ENCODE peak calls at places on chromosomes 16 and 17, in seven cellular contexts. W is mucosa of descending colon; P is heart right ventricle; I is CD8-positive, alpha-beta T cell; N is A549; Q is adrenal gland; Y is gastrocnemius medialis. T is an unnamed sample. For H3K4me1, the result is how much of the 10 kb centered on the place peaks cover.

GRCh38 chr17:44258811-44259351 is 9.1 kb downstream of the SLC4A1 start:
- DNase-seq in W (no peak), P (no peak), I (no peak), N (no peak), Q (no peak), Y (no peak), T (no peak)

GRCh38 chr17:49987681-49988441 is 7.2 kb downstream of the DLX3 start:
- DNase-seq in W (no peak), P (no peak), I (no peak), N (no peak), Q (no peak), Y (no peak), T (no peak)

GRCh38 chr17:7466644-7467341 is 12.6 kb downstream of the ZBTB4 start:
- DNase-seq in W (peak), P (peak), I (no peak), N (no peak), Q (peak), Y (peak), T (no peak)

GRCh38 chr17:37802712-37803416 is 58.0 kb upstream of the HNF1B start:
- DNase-seq in W (peak), P (no peak), I (no peak), N (no peak), Q (peak), Y (no peak), T (no peak)

GRCh38 chr17:29140631-29141483 is 39.3 kb downstream of the MYO18A start:
- DNase-seq in W (no peak), P (no peak), I (peak), N (no peak), Q (no peak), Y (peak), T (peak)

GRCh38 chr17:77380411-77381184 is 239.8 kb downstream of the SEC14L1 start:
- DNase-seq in W (no peak), P (no peak), I (no peak), N (no peak), Q (no peak), Y (no peak), T (no peak)

GRCh38 chr16:50261160-50261706 is 5.1 kb upstream of the ADCY7 start:
- DNase-seq in W (no peak), P (no peak), I (no peak), N (no peak), Q (no peak), Y (no peak), T (no peak)

GRCh38 chr17:80295146-80295545 is 34.5 kb downstream of the RNF213 start:
- DNase-seq in W (no peak), P (no peak), I (no peak), N (no peak), Q (no peak), Y (no peak), T (no peak)

GRCh38 chr17:38864636-38865398 is 5.0 kb upstream of the LASP1 start:
- DNase-seq in W (peak), P (no peak), I (no peak), N (no peak), Q (no peak), Y (no peak), T (no peak)

GRCh38 chr16:89319628-89319882 is 102.1 kb downstream of the ZNF778 start:
- DNase-seq in W (no peak), P (no peak), I (no peak), N (no peak), Q (no peak), Y (no peak), T (no peak)

GRCh38 chr16:55273959-55274358 is 50.0 kb upstream of the IRX6 start:
- DNase-seq in W (no peak), P (no peak), I (no peak), N (no peak), Q (no peak), Y (no peak), T (no peak)

GRCh38 chr17:57211543-57211942 is 44.8 kb upstream of the MSI2 start:
- DNase-seq in W (no peak), P (no peak), I (no peak), N (peak), Q (no peak), Y (no peak), T (no peak)

GRCh38 chr17:27569257-27569722 is 61.7 kb upstream of the LGALS9 start:
- DNase-seq in W (peak), P (no peak), I (peak), N (peak), Q (peak), Y (no peak), T (peak)

GRCh38 chr17:62767997-62768396 is 40.1 kb downstream of the MARCHF10 start:
- DNase-seq in W (no peak), P (no peak), I (no peak), N (no peak), Q (no peak), Y (no peak), T (no peak)

GRCh38 chr17:73703216-73703615 is 59.0 kb upstream of the SDK2 start:
- DNase-seq in W (no peak), P (no peak), I (no peak), N (no peak), Q (no peak), Y (no peak), T (no peak)

GRCh38 chr17:48484256-48484655 is 46.6 kb downstream of the HOXB1 start:
- DNase-seq in W (no peak), P (no peak), I (no peak), N (no peak), Q (no peak), Y (no peak), T (no peak)

GRCh38 chr16:4570688-4571321 is 14.7 kb downstream of the C16orf96 start:
- DNase-seq in W (no peak), P (no peak), I (no peak), N (no peak), Q (no peak), Y (no peak), T (no peak)

GRCh38 chr17:69857412-69857835 is 217.6 kb upstream of the KCNJ16 start:
- DNase-seq in W (no peak), P (no peak), I (no peak), N (no peak), Q (no peak), Y (no peak), T (no peak)

GRCh38 chr17:29212681-29213121 is 32.5 kb upstream of the MYO18A start:
- DNase-seq in W (no peak), P (no peak), I (no peak), N (no peak), Q (peak), Y (no peak), T (no peak)

GRCh38 chr17:68289936-68290267 is 1.0 kb downstream of the SLC16A6 start:
- DNase-seq in W (no peak), P (no peak), I (no peak), N (no peak), Q (no peak), Y (no peak), T (no peak)

GRCh38 chr17:65797809-65798208 is 236.4 kb upstream of the AXIN2 start:
- DNase-seq in W (peak), P (no peak), I (peak), N (no peak), Q (no peak), Y (no peak), T (peak)

GRCh38 chr16:87945351-87946042 is 5.7 kb upstream of the BANP start:
- DNase-seq in W (peak), P (peak), I (peak), N (no peak), Q (peak), Y (no peak), T (no peak)

GRCh38 chr17:32783602-32784001 is 93.3 kb downstream of the MYO1D start:
- DNase-seq in W (no peak), P (no peak), I (no peak), N (peak), Q (no peak), Y (no peak), T (peak)

GRCh38 chr17:75778861-75779249 is 5.8 kb upstream of the UNK start:
- DNase-seq in W (peak), P (peak), I (peak), N (peak), Q (no peak), Y (peak), T (peak)

GRCh38 chr16:75238132-75238852 is 13.1 kb downstream of the BCAR1 start:
- DNase-seq in W (no peak), P (peak), I (no peak), N (no peak), Q (peak), Y (peak), T (no peak)

GRCh38 chr16:56246051-56246817 is 54.9 kb downstream of the GNAO1 start:
- DNase-seq in W (no peak), P (no peak), I (no peak), N (no peak), Q (peak), Y (no peak), T (no peak)

GRCh38 chr16:86344881-86345280 is 165.4 kb upstream of the FOXF1 start:
- DNase-seq in W (no peak), P (no peak), I (no peak), N (no peak), Q (no peak), Y (no peak), T (no peak)

GRCh38 chr17:17096438-17097178 is 54.4 kb downstream of the MPRIP start:
- DNase-seq in W (no peak), P (no peak), I (no peak), N (no peak), Q (no peak), Y (peak), T (no peak)

GRCh38 chr17:17091856-17092756 is 49.8 kb downstream of the MPRIP start:
- DNase-seq in W (no peak), P (no peak), I (no peak), N (no peak), Q (no peak), Y (no peak), T (no peak)

GRCh38 chr17:17090642-17091103 is 48.4 kb downstream of the MPRIP start:
- DNase-seq in W (peak), P (no peak), I (no peak), N (no peak), Q (no peak), Y (no peak), T (no peak)

GRCh38 chr17:17091276-17091675 is 49.0 kb downstream of the MPRIP start:
- DNase-seq in W (no peak), P (no peak), I (no peak), N (no peak), Q (no peak), Y (no peak), T (no peak)

DNA sequence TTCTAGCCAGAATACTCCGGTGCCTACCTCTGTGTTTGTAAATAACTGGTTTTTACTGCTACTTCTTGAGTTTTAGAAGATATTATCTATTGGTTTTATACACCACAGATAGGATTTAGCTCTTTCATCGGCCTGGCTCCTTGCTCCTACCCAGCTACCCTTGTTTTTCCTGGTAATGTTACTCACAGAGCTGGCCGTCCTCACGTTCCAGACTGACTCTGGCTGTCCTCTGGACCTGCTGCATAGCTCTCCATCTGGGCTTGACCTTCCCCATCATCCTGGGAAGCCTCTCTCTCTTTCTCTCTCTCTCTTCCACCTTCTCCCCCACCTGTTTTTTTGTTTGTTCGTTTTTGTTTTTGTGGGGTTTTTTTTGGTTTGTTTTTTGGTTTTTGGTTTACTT is 51.5 kb downstream of the MPRIP start:
- DNase-seq in W (no peak), P (no peak), I (no peak), N (no peak), Q (no peak), Y (no peak), T (no peak)
- H3K4me1 ChIP-seq in W (under half), P (half or more), I (under half), N (half or more), Q (under half), Y (half or more), T (under half)

GRCh38 chr17:16381496-16381820 is 567 bp downstream of the UBB start:
- DNase-seq in W (no peak), P (no peak), I (no peak), N (no peak), Q (no peak), Y (no peak), T (peak)

GRCh38 chr17:16379654-16380053 is 1.2 kb upstream of the UBB start:
- DNase-seq in W (no peak), P (no peak), I (no peak), N (no peak), Q (peak), Y (no peak), T (no peak)

GRCh38 chr17:16384557-16384956 is 3.7 kb downstream of the UBB start:
- DNase-seq in W (no peak), P (no peak), I (no peak), N (no peak), Q (no peak), Y (no peak), T (no peak)

GRCh38 chr17:16380640-16381495 is at the start of gene UBB:
- DNase-seq in W (peak), P (peak), I (peak), N (peak), Q (peak), Y (peak), T (peak)

GRCh38 chr17:16383216-16383615 is 2.3 kb downstream of the UBB start:
- DNase-seq in W (no peak), P (no peak), I (no peak), N (no peak), Q (no peak), Y (no peak), T (no peak)
- H3K4me1 ChIP-seq in W (under half), P (under half), I (under half), N (under half), Q (under half), Y (under half), T (under half)

GRCh38 chr16:11045846-11046245 is 101.5 kb downstream of the CLEC16A start:
- DNase-seq in W (no peak), P (no peak), I (no peak), N (no peak), Q (no peak), Y (no peak), T (no peak)
- H3K4me1 ChIP-seq in W (under half), P (under half), I (under half), N (under half), Q (under half), Y (under half), T (under half)

DNA sequence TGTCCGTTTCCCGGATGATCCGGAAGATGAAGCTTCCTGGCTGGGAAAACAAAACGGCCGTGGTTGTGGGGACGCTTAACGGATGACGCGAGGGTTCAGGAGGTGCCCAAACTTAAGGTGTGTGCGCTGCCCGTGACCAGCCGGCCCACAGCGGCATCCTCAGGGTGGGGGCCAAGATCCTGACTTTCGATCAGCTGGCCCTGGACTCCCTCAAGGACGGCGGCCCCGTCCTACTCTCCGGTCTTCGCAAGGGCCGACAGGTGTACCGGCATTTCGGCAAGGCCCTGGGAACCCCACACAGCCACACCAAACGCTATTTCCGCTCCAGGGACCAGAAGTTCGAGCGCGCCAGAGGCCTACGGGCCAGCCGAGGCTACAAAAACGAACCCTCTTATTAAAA is 1.1 kb upstream of the C16orf90 start:
- DNase-seq in W (no peak), P (no peak), I (no peak), N (no peak), Q (no peak), Y (no peak), T (no peak)
- H3K4me1 ChIP-seq in W (under half), P (under half), I (under half), N (under half), Q (under half), Y (under half), T (under half)

DNA sequence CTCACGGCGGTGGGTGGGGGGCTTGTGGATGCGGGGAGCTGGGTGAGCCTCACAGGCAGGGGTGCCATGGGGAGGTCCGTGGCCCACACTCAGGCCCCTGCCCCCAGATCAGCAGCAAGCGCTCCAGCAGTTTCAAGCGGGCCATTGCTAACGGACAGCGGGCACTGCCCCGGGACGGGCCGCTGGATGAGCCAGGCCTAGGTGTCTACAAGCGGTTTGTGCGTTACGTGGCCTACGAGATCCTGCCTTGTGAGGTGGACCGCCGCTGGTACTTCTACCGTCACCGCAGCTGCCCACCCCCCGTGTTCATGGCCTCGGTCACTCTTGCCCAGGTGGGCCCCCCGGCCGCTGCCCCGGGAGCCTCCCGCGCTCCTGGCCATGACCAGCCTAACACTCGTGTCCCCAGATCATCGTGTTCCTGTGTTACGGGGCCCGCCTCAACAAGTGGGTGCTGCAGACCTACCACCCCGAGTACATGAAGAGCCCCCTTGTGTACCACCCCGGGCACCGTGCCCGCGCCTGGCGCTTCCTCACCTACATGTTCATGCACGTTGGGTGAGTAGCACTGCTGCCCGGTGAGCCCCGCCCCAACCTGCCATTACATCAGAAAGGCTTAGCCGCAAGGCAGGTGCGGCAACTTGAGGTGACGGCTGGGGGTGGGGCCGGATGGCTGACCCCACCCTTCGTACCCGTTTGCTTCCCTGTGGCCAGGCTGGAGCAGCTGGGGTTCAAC is 1.3 kb downstream of the RHBDL1 start:
- DNase-seq in W (peak), P (no peak), I (no peak), N (no peak), Q (no peak), Y (no peak), T (peak)
- H3K4me1 ChIP-seq in W (under half), P (under half), I (under half), N (under half), Q (under half), Y (under half), T (under half)